ENCODE peak calls at places on chromosomes 16 and 17, in seven cellular contexts. D is pancreas; R is foreskin keratinocyte; V is PC-3; P is CD8-positive, alpha-beta T cell; W is A549; C is heart right ventricle. G is an unnamed sample.

GRCh38 chr16:23466162-23466885 is 13.3 kb upstream of the COG7 start:
- ATAC-seq in D (no peak), R (peak), V (peak), P (no peak), W (peak), C (no peak), G (no peak)

GRCh38 chr16:67026570-67026969 is 2.4 kb upstream of the CBFB start:
- ATAC-seq in D (no peak), R (no peak), V (no peak), P (no peak), W (no peak), C (no peak), G (no peak)

GRCh38 chr17:55416000-55416399 is 5.6 kb downstream of the MMD start:
- ATAC-seq in D (no peak), R (no peak), V (no peak), P (no peak), W (no peak), C (peak), G (no peak)

GRCh38 chr17:70127221-70127873 is 42.0 kb upstream of the KCNJ2 start:
- ATAC-seq in D (no peak), R (no peak), V (peak), P (no peak), W (no peak), C (no peak), G (no peak)

GRCh38 chr16:17273142-17273561 is 197.6 kb downstream of the XYLT1 start:
- ATAC-seq in D (no peak), R (peak), V (no peak), P (no peak), W (peak), C (no peak), G (peak)

GRCh38 chr16:84842516-84843148 is 22.8 kb downstream of the CRISPLD2 start:
- ATAC-seq in D (no peak), R (no peak), V (no peak), P (no peak), W (no peak), C (peak), G (no peak)

GRCh38 chr17:901964-902363 is 77.6 kb downstream of the NXN start:
- ATAC-seq in D (no peak), R (peak), V (no peak), P (no peak), W (no peak), C (no peak), G (no peak)

GRCh38 chr16:84603115-84603816 is 14.6 kb downstream of the COTL1 start:
- ATAC-seq in D (no peak), R (peak), V (peak), P (peak), W (peak), C (peak), G (peak)

GRCh38 chr16:13480801-13481200 is 439.2 kb upstream of the ERCC4 start:
- ATAC-seq in D (no peak), R (no peak), V (no peak), P (no peak), W (no peak), C (no peak), G (no peak)

GRCh38 chr16:58413359-58413758 is 21.1 kb downstream of the GINS3 start:
- ATAC-seq in D (no peak), R (no peak), V (no peak), P (no peak), W (no peak), C (no peak), G (no peak)

GRCh38 chr17:10305336-10306096 is 67.3 kb downstream of the MYH13 start:
- ATAC-seq in D (no peak), R (no peak), V (no peak), P (no peak), W (no peak), C (no peak), G (no peak)

GRCh38 chr17:41457656-41458055 is 9.5 kb downstream of the KRT32 start:
- ATAC-seq in D (no peak), R (no peak), V (no peak), P (no peak), W (no peak), C (no peak), G (no peak)

GRCh38 chr16:31141489-31142108 is 6.1 kb upstream of the PRSS8 start:
- ATAC-seq in D (peak), R (peak), V (peak), P (no peak), W (peak), C (no peak), G (peak)

GRCh38 chr17:9101356-9101755 is 80.0 kb downstream of the NTN1 start:
- ATAC-seq in D (peak), R (no peak), V (no peak), P (no peak), W (no peak), C (no peak), G (no peak)

GRCh38 chr17:78718575-78719209 is 63.4 kb downstream of the CYTH1 start:
- ATAC-seq in D (no peak), R (no peak), V (no peak), P (no peak), W (no peak), C (no peak), G (no peak)

GRCh38 chr17:3335876-3336275 is 37.7 kb upstream of the OR3A1 start:
- ATAC-seq in D (no peak), R (no peak), V (no peak), P (no peak), W (peak), C (no peak), G (no peak)

GRCh38 chr17:30323262-30323894 is 10.5 kb downstream of the TMIGD1 start:
- ATAC-seq in D (no peak), R (no peak), V (no peak), P (peak), W (no peak), C (no peak), G (no peak)

GRCh38 chr16:30113711-30114333 is 485 bp upstream of the GDPD3 start:
- ATAC-seq in D (no peak), R (peak), V (peak), P (no peak), W (peak), C (no peak), G (peak)

GRCh38 chr16:86761117-86761971 is 183.0 kb downstream of the FOXL1 start:
- ATAC-seq in D (no peak), R (peak), V (peak), P (no peak), W (peak), C (peak), G (no peak)

GRCh38 chr16:57244463-57244766 is 644 bp upstream of the ARL2BP start:
- ATAC-seq in D (no peak), R (peak), V (no peak), P (no peak), W (peak), C (no peak), G (peak)

GRCh38 chr16:85825326-85825725 is 25.8 kb downstream of the COX4I1 start:
- ATAC-seq in D (no peak), R (no peak), V (no peak), P (no peak), W (no peak), C (no peak), G (no peak)

GRCh38 chr16:17304124-17304813 is 166.5 kb downstream of the XYLT1 start:
- ATAC-seq in D (peak), R (peak), V (no peak), P (no peak), W (no peak), C (peak), G (peak)

GRCh38 chr17:79160980-79161621 is 86.5 kb downstream of the ENGASE start:
- ATAC-seq in D (no peak), R (no peak), V (no peak), P (no peak), W (no peak), C (no peak), G (no peak)

GRCh38 chr17:43669971-43670644 is 8.4 kb upstream of the MEOX1 start:
- ATAC-seq in D (peak), R (no peak), V (peak), P (no peak), W (no peak), C (no peak), G (no peak)

GRCh38 chr17:8359769-8360168 is 16.7 kb downstream of the KRABD2 start:
- ATAC-seq in D (no peak), R (peak), V (peak), P (no peak), W (peak), C (peak), G (peak)

GRCh38 chr17:74360993-74361612 is 565 bp downstream of the BTBD17 start:
- ATAC-seq in D (peak), R (no peak), V (peak), P (no peak), W (peak), C (no peak), G (no peak)

GRCh38 chr16:87472935-87473334 is 19.9 kb downstream of the ZCCHC14 start:
- ATAC-seq in D (no peak), R (no peak), V (no peak), P (no peak), W (no peak), C (no peak), G (no peak)

GRCh38 chr16:69471121-69471520 is 46.7 kb downstream of the CYB5B start:
- ATAC-seq in D (no peak), R (no peak), V (no peak), P (peak), W (peak), C (no peak), G (no peak)

GRCh38 chr16:86211800-86212199 is 298.5 kb upstream of the FOXF1 start:
- ATAC-seq in D (no peak), R (no peak), V (no peak), P (no peak), W (no peak), C (no peak), G (no peak)

GRCh38 chr16:56632160-56632847 is at the start of gene MT1M:
- ATAC-seq in D (peak), R (peak), V (peak), P (peak), W (no peak), C (peak), G (peak)

GRCh38 chr17:82840431-82840831 is 609 bp upstream of the ZNF750 start:
- ATAC-seq in D (no peak), R (peak), V (no peak), P (no peak), W (no peak), C (no peak), G (no peak)

GRCh38 chr16:6643083-6643686 is 689.5 kb upstream of the RBFOX1 start:
- ATAC-seq in D (no peak), R (no peak), V (no peak), P (no peak), W (peak), C (no peak), G (no peak)

GRCh38 chr17:71004413-71004812 is 835.1 kb downstream of the KCNJ2 start:
- ATAC-seq in D (no peak), R (no peak), V (no peak), P (no peak), W (no peak), C (no peak), G (no peak)

GRCh38 chr17:44402564-44403172 is 13.2 kb upstream of the ITGA2B start:
- ATAC-seq in D (no peak), R (no peak), V (no peak), P (no peak), W (no peak), C (no peak), G (no peak)

GRCh38 chr16:84299734-84300440 is 5.2 kb downstream of the WFDC1 start:
- ATAC-seq in D (no peak), R (no peak), V (no peak), P (no peak), W (no peak), C (no peak), G (no peak)

GRCh38 chr17:78915872-78916632 is 9.1 kb downstream of the TIMP2 start:
- ATAC-seq in D (no peak), R (peak), V (peak), P (peak), W (peak), C (peak), G (peak)

GRCh38 chr17:32943647-32944191 is 15.8 kb downstream of the TMEM98 start:
- ATAC-seq in D (peak), R (no peak), V (no peak), P (no peak), W (no peak), C (peak), G (peak)

DNA sequence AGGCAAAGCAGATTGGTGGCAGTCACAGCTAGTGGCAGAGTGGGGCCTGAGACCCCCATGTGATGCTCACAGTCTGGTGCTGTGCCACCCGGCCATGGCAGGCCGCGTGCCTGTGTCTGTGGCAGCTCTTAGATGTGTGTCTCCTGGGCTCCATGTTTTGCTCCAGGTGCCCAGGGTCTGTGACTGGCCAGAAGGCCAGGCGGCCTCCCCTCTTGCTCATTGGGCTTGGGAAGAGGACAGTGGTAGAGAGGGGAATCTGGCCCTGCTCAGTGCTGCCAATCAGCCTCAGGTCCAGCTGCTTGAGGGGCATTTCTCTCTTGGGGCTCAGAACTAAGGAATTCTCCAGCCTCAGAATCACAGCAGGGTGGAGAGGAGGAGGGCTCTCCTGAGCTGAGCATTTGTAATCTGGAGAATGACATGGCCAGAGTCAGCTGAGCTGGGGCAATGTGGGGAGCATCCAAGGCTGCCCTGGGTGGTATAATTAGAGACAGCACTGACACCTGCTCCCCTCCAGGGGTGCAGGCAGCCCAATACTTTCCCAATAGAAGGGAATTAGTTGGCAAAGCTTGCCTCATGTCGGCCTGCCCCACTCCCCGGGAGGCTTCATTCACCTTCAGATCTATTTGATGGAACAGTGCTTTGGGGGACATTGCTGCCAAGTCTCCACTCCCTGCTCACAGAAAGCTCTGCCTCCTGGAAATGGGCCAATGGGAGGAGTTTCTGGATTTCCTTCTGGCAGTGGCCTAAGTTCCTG is 2.7 kb upstream of the LASP1NB start:
- ATAC-seq in D (peak), R (peak), V (peak), P (no peak), W (peak), C (peak), G (peak)
- TF ChIP-seq CTCF in D (no peak), R (no peak), V (no peak), P (no peak), W (no peak), C (no peak), G (peak)

DNA sequence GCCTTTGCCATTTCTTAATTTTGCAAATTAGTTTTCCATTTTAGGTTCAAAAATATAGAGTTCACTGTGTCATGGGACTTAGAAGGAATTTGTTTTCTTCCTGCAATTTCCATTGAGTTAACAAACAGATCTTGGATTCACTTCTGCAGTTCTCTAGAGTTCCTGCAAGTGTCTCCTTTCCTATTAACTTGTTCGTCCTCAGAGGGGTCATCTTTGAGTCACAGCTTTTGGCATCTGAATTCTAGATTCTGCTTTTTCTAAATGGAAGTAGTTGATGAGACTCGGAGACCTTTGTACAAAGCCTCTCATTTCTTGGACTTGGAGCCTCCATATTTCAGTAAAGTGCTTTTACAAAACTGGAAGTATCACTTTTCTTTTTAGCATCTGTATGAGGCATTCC is 323.3 kb downstream of the BCAS3 start:
- ATAC-seq in D (no peak), R (no peak), V (peak), P (no peak), W (peak), C (no peak), G (no peak)
- TF ChIP-seq CTCF in D (no peak), R (peak), V (peak), P (no peak), W (peak), C (peak), G (peak)

GRCh38 chr17:58329808-58330543 is 1.4 kb upstream of the TSPOAP1 start:
- ATAC-seq in D (no peak), R (no peak), V (no peak), P (peak), W (no peak), C (no peak), G (no peak)
- TF ChIP-seq CTCF in D (no peak), R (no peak), V (no peak), P (no peak), W (no peak), C (no peak), G (no peak)

DNA sequence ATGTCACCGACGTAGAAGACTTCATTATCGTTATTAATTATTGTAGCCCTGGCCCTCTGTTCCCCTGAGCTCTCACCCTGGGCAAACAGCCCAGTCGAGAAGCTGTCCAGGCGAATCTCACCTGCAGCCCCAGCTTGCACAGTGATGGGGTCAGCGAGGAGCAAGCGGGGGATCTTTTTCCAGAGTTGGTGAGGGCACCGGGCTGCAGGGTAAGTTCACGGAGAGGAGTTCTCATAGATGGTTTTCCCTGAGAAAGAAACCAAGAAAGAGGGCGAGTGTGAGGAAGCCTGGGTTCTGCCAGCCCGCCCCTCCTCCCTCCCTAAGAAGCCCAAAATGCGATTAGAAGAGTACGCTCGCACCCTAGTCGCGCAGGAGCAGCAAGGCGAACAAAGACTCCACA is 436 bp downstream of the SPAG5 start:
- ATAC-seq in D (no peak), R (no peak), V (no peak), P (no peak), W (peak), C (no peak), G (no peak)
- TF ChIP-seq CTCF in D (no peak), R (no peak), V (no peak), P (no peak), W (no peak), C (no peak), G (no peak)

GRCh38 chr16:70610273-70611223 is 35.8 kb upstream of the IL34 start:
- ATAC-seq in D (no peak), R (no peak), V (no peak), P (no peak), W (peak), C (peak), G (peak)
- TF ChIP-seq CTCF in D (no peak), R (no peak), V (no peak), P (no peak), W (no peak), C (no peak), G (no peak)

GRCh38 chr17:4553669-4554068 is 1.5 kb downstream of the MYBBP1A start:
- ATAC-seq in D (no peak), R (no peak), V (no peak), P (no peak), W (no peak), C (no peak), G (no peak)
- TF ChIP-seq CTCF in D (no peak), R (no peak), V (no peak), P (no peak), W (no peak), C (no peak), G (no peak)

DNA sequence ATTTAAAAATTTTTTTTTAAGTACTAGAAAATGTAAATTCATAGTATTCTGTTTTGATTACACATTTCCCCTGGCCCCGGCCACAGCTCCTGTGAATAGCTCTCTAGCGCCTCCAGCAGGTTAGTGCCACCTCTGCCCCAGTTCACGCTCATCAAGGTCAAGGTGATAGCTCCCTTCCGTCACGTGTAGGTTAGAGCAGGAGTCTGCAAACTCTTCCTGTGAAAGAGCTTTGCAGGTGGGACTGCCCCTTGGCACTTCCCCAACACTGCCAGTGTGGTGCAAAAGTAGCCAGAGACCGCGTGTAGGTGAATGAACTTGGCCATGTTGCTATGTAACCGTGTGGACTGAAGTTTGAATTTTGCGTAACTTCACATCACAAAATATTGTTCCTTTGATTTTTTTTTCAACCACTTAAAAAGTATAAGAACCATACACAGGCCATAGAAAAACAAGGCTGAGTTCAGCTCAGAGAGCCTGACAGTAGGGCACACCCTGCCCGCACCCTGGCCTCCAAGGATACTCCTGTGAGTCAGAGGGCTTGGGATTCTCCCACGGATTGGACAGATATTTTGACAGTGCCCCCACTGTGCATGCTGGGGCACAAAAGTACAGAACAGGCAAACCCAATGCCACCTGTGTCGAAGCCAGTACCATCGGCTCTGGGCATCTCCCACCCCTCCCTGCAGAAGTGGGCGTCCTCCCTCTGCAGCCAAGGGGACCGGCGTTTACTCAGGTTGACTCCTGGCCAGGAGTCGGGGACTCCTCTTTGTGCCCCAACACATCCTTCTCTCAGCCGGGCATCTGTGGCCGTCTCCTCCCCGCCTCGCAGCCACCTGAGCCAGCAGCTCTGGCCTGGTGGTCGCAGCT is 92.0 kb upstream of the CHMP6 start:
- ATAC-seq in D (peak), R (no peak), V (peak), P (peak), W (peak), C (no peak), G (no peak)
- TF ChIP-seq CTCF in D (peak), R (peak), V (peak), P (peak), W (peak), C (peak), G (peak)

G was measured in gastroesophageal sphincter.